ENCODE peak calls at places on chromosomes 2 and 18, in five cellular contexts. E, Q, V, F and M are unnamed samples.
A peak's percentile ranks its signal among the peaks of the same experiment; 100 is the strongest.

GRCh38 chr2:53432921-53433320 is 334.7 kb upstream of the CHAC2 start:
- DNase-seq in F (no peak), E (no peak), Q (no peak), V (no peak), M (no peak)

GRCh38 chr2:25371253-25372241 is 29.8 kb upstream of the DNMT3A start:
- DNase-seq in F (no peak), E (peak; percentile 20), V (peak; percentile 17), Q (no peak), M (peak; percentile 7)

GRCh38 chr2:98560256-98560771 is 48.0 kb downstream of the COA5 start:
- DNase-seq in V (no peak), E (no peak), F (peak; percentile 78), Q (no peak), M (no peak)

GRCh38 chr2:174338626-174339570 is 4.1 kb downstream of the SP9 start:
- DNase-seq in V (no peak), F (no peak), Q (no peak), E (no peak), M (no peak)

GRCh38 chr2:6995406-6996117 is 78.3 kb downstream of the RNF144A start:
- DNase-seq in F (no peak), E (no peak), V (no peak), Q (no peak), M (no peak)

GRCh38 chr2:1625281-1626001 is 118.9 kb downstream of the PXDN start:
- DNase-seq in E (peak; percentile 91), V (no peak), F (peak; percentile 74), Q (no peak), M (no peak)

GRCh38 chr18:49582579-49582978 is 20.7 kb downstream of the LIPG start:
- DNase-seq in F (no peak), E (no peak), Q (no peak), V (no peak), M (no peak)

GRCh38 chr2:236472711-236473495 is 96.7 kb upstream of the ACKR3 start:
- DNase-seq in F (no peak), E (no peak), V (no peak), Q (no peak), M (no peak)

GRCh38 chr2:68418855-68419254 is 48.2 kb downstream of the FBXO48 start:
- DNase-seq in E (no peak), V (no peak), F (no peak), Q (no peak), M (no peak)

GRCh38 chr18:44742126-44742525 is 61.4 kb downstream of the SETBP1 start:
- DNase-seq in Q (no peak), V (no peak), F (no peak), E (no peak), M (no peak)

GRCh38 chr2:181984814-181985631 is 630 bp upstream of the PPP1R1C start:
- DNase-seq in F (no peak), E (no peak), V (no peak), Q (no peak), M (no peak)

GRCh38 chr2:96091141-96091710 is 25.1 kb downstream of the ADRA2B start:
- DNase-seq in Q (no peak), V (peak; percentile 77), F (no peak), E (peak; percentile 35), M (no peak)

GRCh38 chr2:171675810-171676345 is 11.4 kb upstream of the DYNC1I2 start:
- DNase-seq in V (no peak), F (no peak), E (no peak), Q (no peak), M (no peak)

GRCh38 chr18:55790296-55790695 is 202.3 kb upstream of the TCF4 start:
- DNase-seq in F (peak; percentile 68), E (no peak), V (no peak), Q (no peak), M (no peak)

GRCh38 chr2:196987654-196988364 is 61.3 kb upstream of the PGAP1 start:
- DNase-seq in Q (no peak), E (no peak), V (no peak), F (peak; percentile 93), M (no peak)

GRCh38 chr2:64399521-64399920 is 54.4 kb upstream of the LGALSL start:
- DNase-seq in Q (no peak), V (no peak), E (no peak), F (no peak), M (no peak)

GRCh38 chr2:138176862-138177439 is 212.7 kb downstream of the HNMT start:
- DNase-seq in V (no peak), F (no peak), E (no peak), Q (no peak), M (no peak)

GRCh38 chr2:84649487-84650142 is 133.3 kb downstream of the DNAH6 start:
- DNase-seq in V (no peak), F (no peak), E (no peak), Q (no peak), M (no peak)

GRCh38 chr2:84654414-84654813 is 138.1 kb downstream of the DNAH6 start:
- DNase-seq in E (no peak), Q (no peak), V (no peak), F (no peak), M (no peak)

GRCh38 chr2:84652430-84652829 is 136.1 kb downstream of the DNAH6 start:
- DNase-seq in Q (no peak), V (no peak), E (no peak), F (no peak), M (no peak)

GRCh38 chr2:84649058-84649457 is 132.8 kb downstream of the DNAH6 start:
- DNase-seq in Q (no peak), F (no peak), E (no peak), V (no peak), M (no peak)

DNA sequence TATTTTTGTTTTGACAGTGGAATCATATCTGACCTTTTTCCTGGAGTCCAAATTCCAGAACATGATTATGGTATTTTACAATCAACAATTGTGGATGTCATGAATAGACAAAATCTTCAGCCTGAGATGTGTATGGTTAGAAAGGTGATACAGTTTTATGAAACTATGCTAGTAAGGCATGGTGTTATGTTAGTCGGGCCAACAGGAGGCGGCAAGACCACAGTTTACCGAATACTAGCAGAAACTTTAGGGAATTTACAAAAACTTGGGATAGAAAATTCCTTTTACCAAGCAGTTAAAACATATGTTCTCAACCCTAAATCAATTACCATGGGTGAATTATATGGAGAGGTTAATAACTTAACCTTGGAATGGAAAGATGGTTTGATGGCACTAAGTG is 137.0 kb downstream of the DNAH6 start:
- DNase-seq in V (no peak), E (no peak), F (no peak), Q (no peak), M (no peak)
- TF ChIP-seq CTCF in V (no peak), E (no peak), F (no peak), Q (no peak), M (no peak)

GRCh38 chr2:140943867-140944266 is 1186.9 kb downstream of the LRP1B start:
- DNase-seq in E (no peak), Q (no peak), V (no peak), F (no peak), M (no peak)
- TF ChIP-seq CTCF in E (no peak), Q (peak; percentile 58), V (no peak), F (no peak), M (no peak)

GRCh38 chr18:79787527-79788095 is 10.1 kb upstream of the KCNG2 start:
- DNase-seq in V (no peak), F (no peak), Q (no peak), E (peak; percentile 41), M (no peak)

GRCh38 chr18:79786781-79787526 is 10.8 kb upstream of the KCNG2 start:
- DNase-seq in F (peak; percentile 37), Q (no peak), E (no peak), V (no peak), M (no peak)

GRCh38 chr18:79789901-79790885 is 7.5 kb upstream of the KCNG2 start:
- DNase-seq in Q (peak; percentile 70), F (no peak), E (peak; percentile 49), V (no peak), M (no peak)

GRCh38 chr18:79789091-79789891 is 8.4 kb upstream of the KCNG2 start:
- DNase-seq in Q (no peak), V (no peak), F (no peak), E (peak; percentile 40), M (peak; percentile 5)

GRCh38 chr18:79788096-79789085 is 9.3 kb upstream of the KCNG2 start:
- DNase-seq in F (no peak), V (no peak), E (peak; percentile 46), Q (no peak), M (no peak)
- TF ChIP-seq CTCF in F (no peak), V (no peak), E (no peak), Q (peak; percentile 53), M (no peak)

GRCh38 chr2:84451579-84451978 is 7.5 kb downstream of the SUCLG1 start:
- DNase-seq in F (no peak), E (no peak), Q (no peak), V (no peak), M (no peak)

GRCh38 chr2:84452624-84453023 is 6.5 kb downstream of the SUCLG1 start:
- DNase-seq in F (no peak), Q (no peak), V (no peak), E (no peak), M (no peak)

GRCh38 chr2:84458436-84459027 is 548 bp downstream of the SUCLG1 start:
- DNase-seq in E (no peak), Q (no peak), F (no peak), V (no peak), M (no peak)

GRCh38 chr2:84450288-84451227 is 8.5 kb downstream of the SUCLG1 start:
- DNase-seq in F (no peak), E (no peak), Q (no peak), V (no peak), M (no peak)

DNA sequence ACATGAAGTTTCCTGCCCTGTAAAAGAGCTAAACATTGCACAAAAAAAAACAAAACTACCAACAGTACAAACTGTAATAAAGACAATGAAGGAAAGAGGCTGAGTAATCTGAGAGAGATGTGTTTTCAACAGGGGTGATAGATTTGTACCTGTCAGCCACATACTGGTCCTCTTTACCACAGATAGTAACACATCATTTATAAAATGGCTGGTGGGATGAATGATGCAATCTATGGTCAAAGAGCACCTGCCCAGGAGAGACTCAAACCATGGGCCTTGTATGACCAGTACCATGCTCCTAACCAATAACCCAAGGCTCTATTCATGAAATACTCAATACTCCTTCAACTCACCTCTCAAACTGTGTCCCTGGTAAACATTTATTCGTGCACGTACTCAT is 4.5 kb downstream of the SUCLG1 start:
- DNase-seq in E (no peak), F (no peak), Q (no peak), V (no peak), M (no peak)
- TF ChIP-seq CTCF in E (no peak), F (no peak), Q (no peak), V (no peak), M (no peak)